ENCODE peak calls at places on chromosomes 3 and 15, in nine cellular contexts. H is stomach, Z is cardiac muscle cell, U is right lobe of liver, D is hepatocyte, G is Peyer's patch, Q is heart left ventricle, R is psoas muscle, F is neural progenitor cell. W is an unnamed sample.

GRCh38 chr3:34388836-34389235 is 590.4 kb downstream of the PDCD6IP start:
- DNase-seq in H (no peak), Z (no peak), U (no peak), D (no peak), G (no peak), Q (no peak), R (no peak), F (no peak), W (no peak)

GRCh38 chr3:127078626-127079025 is 95.7 kb downstream of the PLXNA1 start:
- DNase-seq in H (no peak), Z (no peak), U (no peak), D (no peak), G (no peak), Q (peak; percentile 8), R (no peak), F (no peak), W (no peak)

GRCh38 chr15:60651734-60652141 is 172.8 kb upstream of the ICE2 start:
- DNase-seq in H (no peak), Z (peak; percentile 34), U (no peak), D (no peak), G (no peak), Q (no peak), R (no peak), F (peak; percentile 39), W (no peak)

GRCh38 chr3:42173307-42173706 is 82.2 kb downstream of the TRAK1 start:
- DNase-seq in H (no peak), Z (no peak), U (no peak), D (no peak), G (no peak), Q (no peak), R (no peak), F (no peak), W (no peak)

GRCh38 chr3:197881601-197882000 is 68.4 kb upstream of the RPL35A start:
- DNase-seq in H (no peak), Z (no peak), U (no peak), D (no peak), G (no peak), Q (no peak), R (no peak), F (peak; percentile 14), W (no peak)

GRCh38 chr3:157436583-157437300 is at the start of gene PTX3:
- DNase-seq in H (no peak), Z (peak; percentile 33), U (peak; percentile 20), D (peak; percentile 56), G (no peak), Q (no peak), R (no peak), F (peak; percentile 51), W (peak; percentile 21)

GRCh38 chr15:70140543-70141375 is 43.0 kb upstream of the TLE3 start:
- DNase-seq in H (peak; percentile 39), Z (no peak), U (peak; percentile 56), D (peak; percentile 79), G (peak; percentile 32), Q (no peak), R (peak; percentile 39), F (no peak), W (no peak)

GRCh38 chr15:52349062-52349700 is 53.6 kb upstream of the MYO5C start:
- DNase-seq in H (no peak), Z (peak; percentile 55), U (no peak), D (no peak), G (no peak), Q (no peak), R (no peak), F (no peak), W (no peak)

GRCh38 chr3:75237041-75237775 is 426.9 kb upstream of the FRG2C start:
- DNase-seq in H (no peak), Z (no peak), U (no peak), D (no peak), G (no peak), Q (no peak), R (no peak), F (no peak), W (no peak)

GRCh38 chr15:52101542-52102340 is 10.8 kb downstream of the BCL2L10 start:
- DNase-seq in H (no peak), Z (no peak), U (no peak), D (no peak), G (no peak), Q (no peak), R (no peak), F (no peak), W (no peak)

GRCh38 chr15:62895905-62896316 is 146.6 kb upstream of the TPM1 start:
- DNase-seq in H (no peak), Z (no peak), U (no peak), D (no peak), G (no peak), Q (no peak), R (no peak), F (no peak), W (no peak)

GRCh38 chr15:65368300-65368617 is 9.5 kb downstream of the IGDCC3 start:
- DNase-seq in H (no peak), Z (peak; percentile 64), U (no peak), D (no peak), G (no peak), Q (no peak), R (no peak), F (peak; percentile 90), W (no peak)

GRCh38 chr3:112635674-112636073 is 5.3 kb downstream of the CCDC80 start:
- DNase-seq in H (no peak), Z (peak; percentile 39), U (no peak), D (peak; percentile 59), G (no peak), Q (no peak), R (no peak), F (no peak), W (no peak)

GRCh38 chr3:5123937-5124336 is 1.8 kb downstream of the ARL8B start:
- DNase-seq in H (no peak), Z (no peak), U (no peak), D (no peak), G (no peak), Q (no peak), R (no peak), F (peak; percentile 11), W (no peak)
- H3K4me3 ChIP-seq in H (no peak overlapping the region), Z (no peak overlapping the region), U (peak overlapping the region; percentile 95), D (peak overlapping the region; percentile 95), G (peak overlapping the region; percentile 94), Q (peak overlapping the region; percentile 80), R (peak overlapping the region; percentile 92), F (peak overlapping the region; percentile 95), W (peak overlapping the region; percentile 100)

GRCh38 chr15:72278737-72279136 is 6.4 kb upstream of the PARP6 start:
- DNase-seq in H (no peak), Z (no peak), U (no peak), D (no peak), G (no peak), Q (no peak), R (no peak), F (no peak), W (no peak)

GRCh38 chr15:72284781-72285180 is 12.4 kb upstream of the PARP6 start:
- DNase-seq in H (no peak), Z (no peak), U (no peak), D (no peak), G (no peak), Q (no peak), R (no peak), F (no peak), W (no peak)

GRCh38 chr15:72281713-72282112 is 9.4 kb upstream of the PARP6 start:
- DNase-seq in H (no peak), Z (no peak), U (no peak), D (no peak), G (no peak), Q (no peak), R (no peak), F (no peak), W (no peak)

GRCh38 chr15:72276326-72276700 is 4.0 kb upstream of the PARP6 start:
- DNase-seq in H (no peak), Z (no peak), U (no peak), D (no peak), G (no peak), Q (no peak), R (no peak), F (no peak), W (no peak)

GRCh38 chr15:72280751-72281150 is 8.4 kb upstream of the PARP6 start:
- DNase-seq in H (no peak), Z (no peak), U (no peak), D (no peak), G (no peak), Q (no peak), R (no peak), F (no peak), W (no peak)
- H3K27ac ChIP-seq in H (no peak overlapping the region), Z (no peak overlapping the region), U (no peak overlapping the region), D (no peak overlapping the region), G (no peak overlapping the region), Q (no peak overlapping the region), R (no peak overlapping the region), F (no peak overlapping the region), W (no peak overlapping the region)

DNA sequence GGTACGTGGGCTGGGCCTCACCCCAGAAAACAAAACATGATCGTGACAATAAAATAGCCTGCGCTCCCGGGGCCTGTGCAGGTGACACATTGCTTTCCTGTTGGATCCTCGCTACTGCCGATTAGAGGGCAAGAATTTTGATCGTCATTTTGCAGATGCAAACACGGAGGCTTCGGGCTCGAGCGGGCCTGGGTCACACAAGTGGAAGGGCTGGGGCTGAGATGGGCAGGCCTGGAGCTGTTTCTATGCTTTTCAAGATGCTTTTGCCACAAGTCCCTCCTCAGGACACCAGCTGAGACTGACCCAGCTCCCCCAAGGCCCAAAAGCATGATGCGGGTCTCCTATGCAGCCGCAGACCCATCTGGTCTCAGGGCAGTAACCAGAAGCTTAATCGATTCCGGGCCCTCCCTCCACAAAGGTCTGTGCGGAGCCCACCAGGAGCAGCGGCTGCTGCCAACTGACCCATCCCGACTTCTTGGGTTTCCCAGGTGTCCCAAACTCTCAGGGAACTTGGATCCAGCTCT is 30.0 kb downstream of the RGMA start:
- DNase-seq in H (no peak), Z (no peak), U (no peak), D (no peak), G (no peak), Q (no peak), R (no peak), F (no peak), W (no peak)
- H3K4me1 ChIP-seq in H (peaks cover 23% of the 10 kb centered on the region), Z (peaks cover 23% of the 10 kb centered on the region), U (no peaks in the 10 kb centered on the region), D (no peaks in the 10 kb centered on the region), G (peaks cover 19% of the 10 kb centered on the region), Q (peaks cover 7% of the 10 kb centered on the region), R (peaks cover 68% of the 10 kb centered on the region), F (peaks cover 56% of the 10 kb centered on the region), W (peaks cover 67% of the 10 kb centered on the region)

GRCh38 chr3:38186781-38187180 is 21.4 kb downstream of the OXSR1 start:
- DNase-seq in H (no peak), Z (no peak), U (no peak), D (no peak), G (no peak), Q (no peak), R (no peak), F (no peak), W (no peak)

DNA sequence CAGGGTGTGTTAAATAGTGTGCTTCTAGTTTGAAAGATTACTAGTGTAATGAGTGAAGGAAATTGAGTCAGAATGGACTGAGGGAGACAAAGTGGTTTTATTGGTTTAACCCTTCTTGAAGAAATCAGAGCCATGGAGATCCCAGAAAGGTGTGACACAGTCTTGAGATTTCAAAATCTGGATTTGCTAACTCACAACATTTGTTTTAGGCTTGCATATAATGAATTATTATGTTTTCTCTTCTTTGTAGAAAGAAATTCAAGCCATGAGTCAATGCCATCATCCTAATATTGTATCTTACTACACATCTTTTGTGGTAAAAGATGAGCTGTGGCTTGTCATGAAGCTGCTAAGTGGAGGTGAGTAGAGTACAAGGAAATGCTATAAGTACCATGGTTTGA is 25.1 kb downstream of the OXSR1 start:
- DNase-seq in H (no peak), Z (no peak), U (no peak), D (no peak), G (no peak), Q (no peak), R (no peak), F (no peak), W (no peak)
- H3K4me3 ChIP-seq in H (no peak overlapping the region), Z (no peak overlapping the region), U (no peak overlapping the region), D (no peak overlapping the region), G (no peak overlapping the region), Q (no peak overlapping the region), R (no peak overlapping the region), F (no peak overlapping the region), W (no peak overlapping the region)